ENCODE peak calls at places on chromosomes 2 and 18, in nine cellular contexts. One of them, this sample, is unnamed.

GRCh38 chr18:55161966-55162365 is 202.7 kb upstream of the CCDC68 start:
- DNase-seq in transverse colon: no peak
- DNase-seq in H1: no peak
- DNase-seq in progenitor cell of endocrine pancreas: no peak
- DNase-seq in IMR-90: no peak
- DNase-seq in foreskin fibroblast: no peak
- DNase-seq in HFFc6: no peak
- DNase-seq in Peyer's patch: no peak
- DNase-seq in body of pancreas: no peak
- DNase-seq in this sample: no peak

GRCh38 chr2:222307138-222307756 is 8.4 kb upstream of the PAX3 start:
- DNase-seq in transverse colon: peak; percentile 58
- DNase-seq in H1: peak; percentile 65
- DNase-seq in progenitor cell of endocrine pancreas: no peak
- DNase-seq in IMR-90: no peak
- DNase-seq in foreskin fibroblast: peak; percentile 26
- DNase-seq in HFFc6: peak; percentile 35
- DNase-seq in Peyer's patch: peak; percentile 55
- DNase-seq in body of pancreas: no peak
- DNase-seq in this sample: no peak

GRCh38 chr2:238996331-238997136 is 148.6 kb downstream of the TWIST2 start:
- DNase-seq in transverse colon: no peak
- DNase-seq in H1: no peak
- DNase-seq in progenitor cell of endocrine pancreas: no peak
- DNase-seq in IMR-90: no peak
- DNase-seq in foreskin fibroblast: no peak
- DNase-seq in HFFc6: no peak
- DNase-seq in Peyer's patch: no peak
- DNase-seq in body of pancreas: no peak
- DNase-seq in this sample: no peak

GRCh38 chr2:80303006-80303741 is 1.4 kb downstream of the LRRTM1 start:
- DNase-seq in transverse colon: no peak
- DNase-seq in H1: peak; percentile 68
- DNase-seq in progenitor cell of endocrine pancreas: peak; percentile 16
- DNase-seq in IMR-90: no peak
- DNase-seq in foreskin fibroblast: no peak
- DNase-seq in HFFc6: no peak
- DNase-seq in Peyer's patch: no peak
- DNase-seq in body of pancreas: no peak
- DNase-seq in this sample: no peak

GRCh38 chr2:229416116-229416694 is 145.1 kb upstream of the PID1 start:
- DNase-seq in transverse colon: peak; percentile 47
- DNase-seq in H1: no peak
- DNase-seq in progenitor cell of endocrine pancreas: no peak
- DNase-seq in IMR-90: peak; percentile 47
- DNase-seq in foreskin fibroblast: peak; percentile 92
- DNase-seq in HFFc6: peak; percentile 3
- DNase-seq in Peyer's patch: peak; percentile 79
- DNase-seq in body of pancreas: peak; percentile 30
- DNase-seq in this sample: peak; percentile 49

GRCh38 chr2:222451270-222451674 is 26.9 kb downstream of the SGPP2 start:
- DNase-seq in transverse colon: no peak
- DNase-seq in H1: no peak
- DNase-seq in progenitor cell of endocrine pancreas: no peak
- DNase-seq in IMR-90: no peak
- DNase-seq in foreskin fibroblast: peak; percentile 8
- DNase-seq in HFFc6: no peak
- DNase-seq in Peyer's patch: no peak
- DNase-seq in body of pancreas: no peak
- DNase-seq in this sample: no peak

GRCh38 chr18:78972930-78973331 is 6.7 kb upstream of the SALL3 start:
- DNase-seq in transverse colon: no peak
- DNase-seq in H1: no peak
- DNase-seq in progenitor cell of endocrine pancreas: no peak
- DNase-seq in IMR-90: no peak
- DNase-seq in foreskin fibroblast: no peak
- DNase-seq in HFFc6: no peak
- DNase-seq in Peyer's patch: no peak
- DNase-seq in body of pancreas: no peak
- DNase-seq in this sample: no peak

GRCh38 chr2:175309799-175310198 is 128.3 kb upstream of the ATP5MC3 start:
- DNase-seq in transverse colon: peak; percentile 11
- DNase-seq in H1: peak; percentile 54
- DNase-seq in progenitor cell of endocrine pancreas: peak; percentile 19
- DNase-seq in IMR-90: peak; percentile 10
- DNase-seq in foreskin fibroblast: peak; percentile 8
- DNase-seq in HFFc6: peak; percentile 15
- DNase-seq in Peyer's patch: no peak
- DNase-seq in body of pancreas: no peak
- DNase-seq in this sample: no peak

GRCh38 chr2:235238537-235238936 is 255.3 kb upstream of the AGAP1 start:
- DNase-seq in transverse colon: peak; percentile 21
- DNase-seq in H1: no peak
- DNase-seq in progenitor cell of endocrine pancreas: no peak
- DNase-seq in IMR-90: peak; percentile 46
- DNase-seq in foreskin fibroblast: peak; percentile 29
- DNase-seq in HFFc6: no peak
- DNase-seq in Peyer's patch: no peak
- DNase-seq in body of pancreas: no peak
- DNase-seq in this sample: peak; percentile 82

GRCh38 chr2:54520687-54521086 is 64.6 kb downstream of the SPTBN1 start:
- DNase-seq in transverse colon: no peak
- DNase-seq in H1: no peak
- DNase-seq in progenitor cell of endocrine pancreas: no peak
- DNase-seq in IMR-90: peak; percentile 96
- DNase-seq in foreskin fibroblast: peak; percentile 90
- DNase-seq in HFFc6: peak; percentile 95
- DNase-seq in Peyer's patch: no peak
- DNase-seq in body of pancreas: no peak
- DNase-seq in this sample: peak; percentile 57

GRCh38 chr2:60091884-60092283 is 461.6 kb downstream of the BCL11A start:
- DNase-seq in transverse colon: peak; percentile 81
- DNase-seq in H1: no peak
- DNase-seq in progenitor cell of endocrine pancreas: peak; percentile 20
- DNase-seq in IMR-90: no peak
- DNase-seq in foreskin fibroblast: no peak
- DNase-seq in HFFc6: no peak
- DNase-seq in Peyer's patch: peak; percentile 83
- DNase-seq in body of pancreas: peak; percentile 74
- DNase-seq in this sample: no peak

GRCh38 chr2:86747708-86748627 is 27.9 kb downstream of the RMND5A start:
- DNase-seq in transverse colon: peak; percentile 20
- DNase-seq in H1: no peak
- DNase-seq in progenitor cell of endocrine pancreas: no peak
- DNase-seq in IMR-90: peak; percentile 90
- DNase-seq in foreskin fibroblast: peak; percentile 69
- DNase-seq in HFFc6: peak; percentile 83
- DNase-seq in Peyer's patch: peak; percentile 54
- DNase-seq in body of pancreas: no peak
- DNase-seq in this sample: peak; percentile 84

GRCh38 chr18:70332694-70333093 is 43.8 kb downstream of the SOCS6 start:
- DNase-seq in transverse colon: no peak
- DNase-seq in H1: no peak
- DNase-seq in progenitor cell of endocrine pancreas: no peak
- DNase-seq in IMR-90: peak; percentile 57
- DNase-seq in foreskin fibroblast: peak; percentile 37
- DNase-seq in HFFc6: peak; percentile 34
- DNase-seq in Peyer's patch: no peak
- DNase-seq in body of pancreas: no peak
- DNase-seq in this sample: no peak

GRCh38 chr18:56853961-56854360 is 202.8 kb downstream of the WDR7 start:
- DNase-seq in transverse colon: no peak
- DNase-seq in H1: no peak
- DNase-seq in progenitor cell of endocrine pancreas: no peak
- DNase-seq in IMR-90: no peak
- DNase-seq in foreskin fibroblast: no peak
- DNase-seq in HFFc6: no peak
- DNase-seq in Peyer's patch: no peak
- DNase-seq in body of pancreas: no peak
- DNase-seq in this sample: no peak

GRCh38 chr18:58845913-58846312 is 18.8 kb upstream of the ZNF532 start:
- DNase-seq in transverse colon: no peak
- DNase-seq in H1: no peak
- DNase-seq in progenitor cell of endocrine pancreas: no peak
- DNase-seq in IMR-90: no peak
- DNase-seq in foreskin fibroblast: no peak
- DNase-seq in HFFc6: no peak
- DNase-seq in Peyer's patch: no peak
- DNase-seq in body of pancreas: no peak
- DNase-seq in this sample: no peak

DNA sequence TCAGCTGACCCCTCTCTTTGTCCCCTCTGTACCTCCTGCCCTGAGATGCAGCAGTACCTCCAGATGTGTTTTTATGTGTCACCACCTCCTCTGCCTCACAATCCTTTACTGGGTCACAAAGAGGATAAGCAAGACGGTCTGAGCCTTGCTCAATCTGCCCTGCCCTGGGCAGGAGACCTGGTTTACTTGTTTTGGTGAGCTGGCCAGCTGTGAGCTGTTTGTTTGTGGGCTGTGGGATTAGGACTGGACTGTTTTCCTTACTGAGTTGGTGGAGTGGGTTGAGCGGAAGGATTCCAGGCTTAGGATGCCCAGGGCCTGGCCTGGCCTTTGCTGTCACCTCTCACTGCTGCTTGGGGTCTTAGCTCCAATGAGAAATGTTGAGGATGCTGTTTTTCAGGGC is 299.5 kb downstream of the SRBD1 start:
- DNase-seq in transverse colon: no peak
- DNase-seq in H1: no peak
- DNase-seq in progenitor cell of endocrine pancreas: no peak
- DNase-seq in IMR-90: no peak
- DNase-seq in foreskin fibroblast: peak; percentile 43
- DNase-seq in HFFc6: no peak
- DNase-seq in Peyer's patch: no peak
- DNase-seq in body of pancreas: no peak
- DNase-seq in this sample: no peak
- TF ChIP-seq CTCF in transverse colon: no peak
- TF ChIP-seq CTCF in H1: no peak
- TF ChIP-seq CTCF in progenitor cell of endocrine pancreas: no peak
- TF ChIP-seq CTCF in IMR-90: no peak
- TF ChIP-seq CTCF in foreskin fibroblast: no peak
- TF ChIP-seq CTCF in HFFc6: no peak
- TF ChIP-seq CTCF in Peyer's patch: no peak
- TF ChIP-seq CTCF in body of pancreas: no peak
- TF ChIP-seq CTCF in this sample: no peak

GRCh38 chr2:241257419-241258032 is 57.9 kb downstream of the HDLBP start:
- DNase-seq in transverse colon: no peak
- DNase-seq in H1: no peak
- DNase-seq in progenitor cell of endocrine pancreas: no peak
- DNase-seq in IMR-90: no peak
- DNase-seq in foreskin fibroblast: no peak
- DNase-seq in HFFc6: no peak
- DNase-seq in Peyer's patch: no peak
- DNase-seq in body of pancreas: no peak
- DNase-seq in this sample: no peak
- TF ChIP-seq CTCF in transverse colon: no peak
- TF ChIP-seq CTCF in H1: no peak
- TF ChIP-seq CTCF in progenitor cell of endocrine pancreas: no peak
- TF ChIP-seq CTCF in IMR-90: peak; percentile 24
- TF ChIP-seq CTCF in foreskin fibroblast: no peak
- TF ChIP-seq CTCF in HFFc6: peak; percentile 51
- TF ChIP-seq CTCF in Peyer's patch: no peak
- TF ChIP-seq CTCF in body of pancreas: no peak
- TF ChIP-seq CTCF in this sample: no peak

GRCh38 chr2:65551528-65551927 is 119.1 kb upstream of the SPRED2 start:
- DNase-seq in transverse colon: no peak
- DNase-seq in H1: no peak
- DNase-seq in progenitor cell of endocrine pancreas: no peak
- DNase-seq in IMR-90: no peak
- DNase-seq in foreskin fibroblast: no peak
- DNase-seq in HFFc6: no peak
- DNase-seq in Peyer's patch: no peak
- DNase-seq in body of pancreas: no peak
- DNase-seq in this sample: no peak

GRCh38 chr2:65554765-65555561 is 122.6 kb upstream of the SPRED2 start:
- DNase-seq in transverse colon: no peak
- DNase-seq in H1: no peak
- DNase-seq in progenitor cell of endocrine pancreas: no peak
- DNase-seq in IMR-90: peak; percentile 15
- DNase-seq in foreskin fibroblast: peak; percentile 41
- DNase-seq in HFFc6: peak; percentile 45
- DNase-seq in Peyer's patch: no peak
- DNase-seq in body of pancreas: no peak
- DNase-seq in this sample: no peak

GRCh38 chr2:65549262-65550036 is 117.0 kb upstream of the SPRED2 start:
- DNase-seq in transverse colon: no peak
- DNase-seq in H1: no peak
- DNase-seq in progenitor cell of endocrine pancreas: no peak
- DNase-seq in IMR-90: no peak
- DNase-seq in foreskin fibroblast: no peak
- DNase-seq in HFFc6: no peak
- DNase-seq in Peyer's patch: no peak
- DNase-seq in body of pancreas: no peak
- DNase-seq in this sample: no peak

GRCh38 chr2:65550246-65550645 is 117.8 kb upstream of the SPRED2 start:
- DNase-seq in transverse colon: no peak
- DNase-seq in H1: no peak
- DNase-seq in progenitor cell of endocrine pancreas: no peak
- DNase-seq in IMR-90: no peak
- DNase-seq in foreskin fibroblast: no peak
- DNase-seq in HFFc6: no peak
- DNase-seq in Peyer's patch: no peak
- DNase-seq in body of pancreas: no peak
- DNase-seq in this sample: no peak

DNA sequence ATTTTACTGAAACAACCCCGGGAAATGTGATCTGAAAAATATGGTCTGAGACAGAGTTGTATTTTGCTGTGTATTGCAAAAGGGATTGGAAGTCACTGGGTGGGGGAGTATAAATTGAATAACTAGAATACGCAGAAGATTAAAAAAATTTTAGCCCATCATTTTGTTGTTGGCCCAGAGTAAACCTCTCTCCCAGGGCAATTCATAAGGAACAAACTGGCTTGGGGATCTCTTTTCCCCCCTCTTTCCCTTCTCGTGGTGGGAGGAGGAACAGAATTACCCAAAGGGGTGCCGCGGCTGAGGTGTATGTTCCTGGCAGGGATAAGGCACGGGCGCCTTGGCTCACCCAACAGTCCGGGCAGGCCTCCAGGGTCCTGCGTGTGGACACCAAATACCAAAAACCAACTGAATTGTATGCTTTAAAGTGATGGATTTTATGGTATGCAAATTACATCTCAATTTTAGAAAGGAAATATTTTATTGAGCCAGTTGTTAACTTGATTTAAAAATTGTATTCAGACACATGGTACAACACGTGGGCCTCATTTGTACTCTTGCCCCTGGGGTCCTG is 121.2 kb upstream of the SPRED2 start:
- DNase-seq in transverse colon: no peak
- DNase-seq in H1: no peak
- DNase-seq in progenitor cell of endocrine pancreas: no peak
- DNase-seq in IMR-90: no peak
- DNase-seq in foreskin fibroblast: no peak
- DNase-seq in HFFc6: no peak
- DNase-seq in Peyer's patch: no peak
- DNase-seq in body of pancreas: no peak
- DNase-seq in this sample: no peak
- TF ChIP-seq CTCF in transverse colon: no peak
- TF ChIP-seq CTCF in H1: no peak
- TF ChIP-seq CTCF in progenitor cell of endocrine pancreas: no peak
- TF ChIP-seq CTCF in IMR-90: no peak
- TF ChIP-seq CTCF in foreskin fibroblast: no peak
- TF ChIP-seq CTCF in HFFc6: peak; percentile 53
- TF ChIP-seq CTCF in Peyer's patch: no peak
- TF ChIP-seq CTCF in body of pancreas: no peak
- TF ChIP-seq CTCF in this sample: no peak

GRCh38 chr2:140863713-140864112 is 1267.1 kb downstream of the LRP1B start:
- DNase-seq in transverse colon: no peak
- DNase-seq in H1: no peak
- DNase-seq in progenitor cell of endocrine pancreas: no peak
- DNase-seq in IMR-90: peak; percentile 69
- DNase-seq in foreskin fibroblast: peak; percentile 28
- DNase-seq in HFFc6: peak; percentile 27
- DNase-seq in Peyer's patch: no peak
- DNase-seq in body of pancreas: no peak
- DNase-seq in this sample: no peak
- TF ChIP-seq CTCF in transverse colon: peak; percentile 42
- TF ChIP-seq CTCF in H1: no peak
- TF ChIP-seq CTCF in progenitor cell of endocrine pancreas: peak; percentile 67
- TF ChIP-seq CTCF in IMR-90: peak; percentile 67
- TF ChIP-seq CTCF in foreskin fibroblast: peak; percentile 20
- TF ChIP-seq CTCF in HFFc6: peak; percentile 77
- TF ChIP-seq CTCF in Peyer's patch: no peak
- TF ChIP-seq CTCF in body of pancreas: peak; percentile 36
- TF ChIP-seq CTCF in this sample: peak; percentile 60